ENCODE peak calls at places on chromosome 3, in five cellular contexts. K is GDM1, B is mammary epithelial cell, U is mesothelial cell of epicardium, C is neural crest cell. E is an unnamed sample.

GRCh38 chr3:9899289-9899791 is 3.3 kb upstream of the IL17RE start:
- DNase-seq in C (no peak), K (no peak), B (no peak), U (no peak), E (no peak)

GRCh38 chr3:99108508-99108907 is 207.0 kb upstream of the DCBLD2 start:
- DNase-seq in C (no peak), B (peak), K (no peak), U (no peak), E (peak)

GRCh38 chr3:193869221-193870201 is 266.4 kb upstream of the HES1 start:
- DNase-seq in K (peak), U (peak), B (peak), C (peak), E (peak)

GRCh38 chr3:112358311-112358780 is 25.4 kb downstream of the CD200 start:
- DNase-seq in C (no peak), U (no peak), K (no peak), B (peak), E (no peak)

GRCh38 chr3:152021951-152022461 is 148.6 kb downstream of the SUCNR1 start:
- DNase-seq in C (no peak), K (peak), B (peak), U (no peak), E (peak)

GRCh38 chr3:190326930-190327329 is 4.7 kb upstream of the CLDN1 start:
- DNase-seq in B (no peak), K (no peak), C (no peak), U (no peak), E (no peak)

GRCh38 chr3:4888913-4889846 is 90.1 kb upstream of the BHLHE40 start:
- DNase-seq in B (no peak), K (peak), C (no peak), U (no peak), E (no peak)

GRCh38 chr3:5115506-5116162 is 6.5 kb upstream of the ARL8B start:
- DNase-seq in C (no peak), K (no peak), U (no peak), B (no peak), E (no peak)

GRCh38 chr3:97940034-97940433 is 32.2 kb downstream of the RIOX2 start:
- DNase-seq in B (no peak), C (no peak), K (no peak), U (no peak), E (peak)

GRCh38 chr3:115980709-115981108 is 357.4 kb downstream of the GAP43 start:
- DNase-seq in K (no peak), C (no peak), B (no peak), U (no peak), E (no peak)

GRCh38 chr3:134389865-134390264 is 15.6 kb upstream of the AMOTL2 start:
- DNase-seq in B (no peak), C (no peak), U (no peak), K (no peak), E (no peak)

GRCh38 chr3:193665370-193665989 is 72.5 kb downstream of the OPA1 start:
- DNase-seq in U (no peak), C (no peak), B (peak), K (peak), E (peak)

GRCh38 chr3:30708472-30708871 is 102.1 kb downstream of the TGFBR2 start:
- DNase-seq in K (no peak), B (peak), U (no peak), C (no peak), E (no peak)

E was measured in MCF 10A.